ENCODE peak calls at places on chromosome 10, in five cellular contexts. Q is psoas muscle, T is WTC11, A is HepG2, N is thyroid gland. F is an unnamed sample.

GRCh38 chr10:117878626-117879025 is 168.1 kb downstream of the RAB11FIP2 start:
- DNase-seq in Q (no peak), T (no peak), A (no peak), N (no peak), F (no peak)

GRCh38 chr10:102200751-102201640 is 25.1 kb upstream of the ELOVL3 start:
- DNase-seq in Q (no peak), T (no peak), A (no peak), N (no peak), F (no peak)

GRCh38 chr10:124231188-124232135 is 138.1 kb upstream of the CHST15 start:
- DNase-seq in Q (no peak), T (no peak), A (no peak), N (no peak), F (no peak)

GRCh38 chr10:47318706-47319105 is 3.5 kb upstream of the GDF2 start:
- DNase-seq in Q (no peak), T (no peak), A (peak; percentile 3), N (no peak), F (no peak)

GRCh38 chr10:97801449-97801848 is 29.6 kb upstream of the SFRP5 start:
- DNase-seq in Q (no peak), T (no peak), A (no peak), N (no peak), F (no peak)

GRCh38 chr10:103789771-103790201 is 65.6 kb downstream of the SH3PXD2A start:
- DNase-seq in Q (no peak), T (no peak), A (no peak), N (peak; percentile 18), F (no peak)

GRCh38 chr10:101749033-101749432 is 26.9 kb downstream of the FGF8 start:
- DNase-seq in Q (no peak), T (peak; percentile 57), A (no peak), N (no peak), F (no peak)

GRCh38 chr10:6053303-6053702 is 8.9 kb downstream of the IL2RA start:
- DNase-seq in Q (no peak), T (no peak), A (no peak), N (no peak), F (no peak)

GRCh38 chr10:36475746-36476145 is 649.7 kb upstream of the ANKRD30A start:
- DNase-seq in Q (no peak), T (no peak), A (no peak), N (no peak), F (no peak)

GRCh38 chr10:74418285-74418872 is 267.4 kb downstream of the ADK start:
- DNase-seq in Q (no peak), T (no peak), A (no peak), N (peak; percentile 67), F (no peak)

GRCh38 chr10:131729938-131730660 is 170.7 kb upstream of the PPP2R2D start:
- DNase-seq in Q (no peak), T (no peak), A (no peak), N (no peak), F (no peak)

GRCh38 chr10:113019692-113020424 is 69.8 kb downstream of the TCF7L2 start:
- DNase-seq in Q (no peak), T (no peak), A (peak; percentile 81), N (no peak), F (no peak)

GRCh38 chr10:107561136-107561650 is 396.7 kb upstream of the SORCS1 start:
- DNase-seq in Q (no peak), T (no peak), A (no peak), N (no peak), F (no peak)

GRCh38 chr10:90306187-90306586 is 551.7 kb downstream of the HTR7 start:
- DNase-seq in Q (no peak), T (no peak), A (no peak), N (no peak), F (no peak)

GRCh38 chr10:78149193-78149592 is 115.5 kb downstream of the RPS24 start:
- DNase-seq in Q (no peak), T (no peak), A (no peak), N (no peak), F (no peak)

GRCh38 chr10:78299861-78300453 is 266.3 kb downstream of the RPS24 start:
- DNase-seq in Q (peak; percentile 47), T (no peak), A (no peak), N (no peak), F (peak; percentile 76)

GRCh38 chr10:2856598-2856997 is 210.8 kb upstream of the PFKP start:
- DNase-seq in Q (no peak), T (no peak), A (no peak), N (no peak), F (no peak)

GRCh38 chr10:83603708-83604107 is 535.6 kb upstream of the GHITM start:
- DNase-seq in Q (no peak), T (no peak), A (no peak), N (no peak), F (no peak)

GRCh38 chr10:75910032-75910431 is 478.6 kb downstream of the LRMDA start:
- DNase-seq in Q (no peak), T (no peak), A (peak; percentile 26), N (no peak), F (no peak)

GRCh38 chr10:22823109-22823508 is 104.7 kb upstream of the ARMC3 start:
- DNase-seq in Q (no peak), T (no peak), A (peak; percentile 79), N (no peak), F (no peak)

GRCh38 chr10:110209926-110210662 is 2.7 kb downstream of the MXI1 start:
- DNase-seq in Q (peak; percentile 48), T (peak; percentile 39), A (no peak), N (peak; percentile 44), F (no peak)

GRCh38 chr10:60518745-60519144 is 129.1 kb upstream of the ANK3 start:
- DNase-seq in Q (no peak), T (no peak), A (no peak), N (no peak), F (no peak)

GRCh38 chr10:77965294-77965693 is 38.7 kb upstream of the DLG5 start:
- DNase-seq in Q (no peak), T (no peak), A (no peak), N (no peak), F (no peak)

GRCh38 chr10:117345143-117345542 is 30.1 kb downstream of the PDZD8 start:
- DNase-seq in Q (no peak), T (no peak), A (no peak), N (no peak), F (no peak)

GRCh38 chr10:110912374-110912773 is 6.6 kb downstream of the BBIP1 start:
- DNase-seq in Q (no peak), T (no peak), A (no peak), N (no peak), F (no peak)

GRCh38 chr10:103443475-103444185 is 8.5 kb downstream of the CALHM2 start:
- DNase-seq in Q (no peak), T (no peak), A (no peak), N (no peak), F (no peak)

GRCh38 chr10:22461891-22462290 is 116.6 kb downstream of the SPAG6 start:
- DNase-seq in Q (no peak), T (no peak), A (no peak), N (no peak), F (no peak)

GRCh38 chr10:58662314-58662713 is 149.6 kb downstream of the BICC1 start:
- DNase-seq in Q (no peak), T (no peak), A (peak; percentile 89), N (no peak), F (no peak)

GRCh38 chr10:129329375-129330040 is 137.5 kb upstream of the MGMT start:
- DNase-seq in Q (no peak), T (no peak), A (no peak), N (no peak), F (no peak)

GRCh38 chr10:99337261-99337905 is 8.2 kb downstream of the CNNM1 start:
- DNase-seq in Q (no peak), T (no peak), A (no peak), N (no peak), F (no peak)

GRCh38 chr10:132407846-132408278 is 10.9 kb downstream of the PWWP2B start:
- DNase-seq in Q (no peak), T (peak; percentile 88), A (no peak), N (peak; percentile 97), F (no peak)

GRCh38 chr10:105139363-105139762 is 498.3 kb downstream of the SORCS3 start:
- DNase-seq in Q (no peak), T (no peak), A (no peak), N (no peak), F (no peak)
- TF ChIP-seq CTCF in Q (no peak), T (no peak), A (no peak), N (no peak), F (no peak)

GRCh38 chr10:29469481-29470354 is 165.1 kb downstream of the SVIL start:
- DNase-seq in Q (no peak), T (no peak), A (no peak), N (no peak), F (no peak)

GRCh38 chr10:29470843-29471482 is 163.8 kb downstream of the SVIL start:
- DNase-seq in Q (no peak), T (no peak), A (no peak), N (no peak), F (no peak)

GRCh38 chr10:29470355-29470705 is 164.4 kb downstream of the SVIL start:
- DNase-seq in Q (no peak), T (peak; percentile 79), A (no peak), N (no peak), F (no peak)

GRCh38 chr10:29461042-29461441 is 172.2 kb downstream of the LYZL1 start:
- DNase-seq in Q (no peak), T (no peak), A (no peak), N (no peak), F (no peak)

DNA sequence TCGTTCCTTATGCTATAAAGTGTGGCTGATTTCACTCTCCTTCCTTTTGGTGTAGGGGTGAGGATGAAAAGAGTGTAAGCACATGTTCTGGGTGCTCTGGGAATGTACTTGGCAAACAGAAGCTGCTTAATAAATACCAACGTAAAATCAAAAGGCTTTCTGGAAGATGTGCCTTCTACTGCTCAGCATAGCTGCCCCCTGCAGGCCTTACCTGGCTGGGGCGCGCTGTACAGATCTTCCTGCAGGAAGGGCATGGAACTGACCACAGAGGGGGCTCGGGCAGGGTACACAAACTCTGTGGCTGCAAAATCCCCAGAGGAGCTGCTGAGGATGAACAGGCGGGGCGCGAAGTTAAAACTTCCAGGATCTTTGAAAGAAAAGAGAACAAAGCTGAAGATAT is 169.4 kb downstream of the SVIL start:
- DNase-seq in Q (no peak), T (peak; percentile 42), A (peak; percentile 14), N (no peak), F (no peak)
- TF ChIP-seq CTCF in Q (no peak), T (peak; percentile 21), A (peak; percentile 54), N (no peak), F (no peak)

GRCh38 chr10:122239578-122240257 is 31.4 kb upstream of the BTBD16 start:
- DNase-seq in Q (no peak), T (no peak), A (no peak), N (no peak), F (no peak)
- TF ChIP-seq CTCF in Q (no peak), T (no peak), A (no peak), N (no peak), F (no peak)

GRCh38 chr10:43219848-43220247 is 47.0 kb downstream of the RASGEF1A start:
- DNase-seq in Q (peak; percentile 7), T (no peak), A (no peak), N (no peak), F (peak; percentile 19)

GRCh38 chr10:43222296-43222695 is 44.6 kb downstream of the RASGEF1A start:
- DNase-seq in Q (peak; percentile 2), T (peak; percentile 5), A (no peak), N (no peak), F (peak; percentile 30)

GRCh38 chr10:43223056-43223455 is 43.8 kb downstream of the RASGEF1A start:
- DNase-seq in Q (no peak), T (no peak), A (no peak), N (no peak), F (no peak)

GRCh38 chr10:43220971-43221418 is 45.9 kb downstream of the RASGEF1A start:
- DNase-seq in Q (peak; percentile 2), T (peak; percentile 8), A (no peak), N (no peak), F (peak; percentile 27)

GRCh38 chr10:43221419-43222293 is 45.2 kb downstream of the RASGEF1A start:
- DNase-seq in Q (peak; percentile 6), T (peak; percentile 75), A (peak; percentile 23), N (peak; percentile 0), F (peak; percentile 34)
- TF ChIP-seq CTCF in Q (no peak), T (no peak), A (peak; percentile 71), N (no peak), F (no peak)